ENCODE peak calls at places on chromosome 5, in four cellular contexts. P is LoVo, X is IMR-90, E is AG08395. W is an unnamed sample.

GRCh38 chr5:61906820-61907219 is 399.2 kb upstream of the KIF2A start:
- DNase-seq in E (no peak), X (no peak), P (no peak), W (no peak)

GRCh38 chr5:57435701-57436134 is 46.9 kb downstream of the ACTBL2 start:
- DNase-seq in X (peak), P (peak), E (peak), W (peak)

GRCh38 chr5:172607213-172607793 is 33.8 kb upstream of the NEURL1B start:
- DNase-seq in E (no peak), X (peak), P (no peak), W (no peak)

GRCh38 chr5:64836190-64836750 is 67.5 kb downstream of the CWC27 start:
- DNase-seq in P (no peak), E (no peak), X (peak), W (no peak)

GRCh38 chr5:24183941-24184340 is 460.8 kb downstream of the CDH10 start:
- DNase-seq in P (no peak), E (no peak), X (no peak), W (no peak)

GRCh38 chr5:137075163-137075970 is 423.8 kb downstream of the SPOCK1 start:
- DNase-seq in X (peak), P (peak), E (peak), W (peak)

GRCh38 chr5:139461698-139462097 is 845 bp downstream of the ECSCR start:
- DNase-seq in X (peak), E (peak), P (no peak), W (peak)

GRCh38 chr5:56656816-56657740 is 158.3 kb upstream of the MAP3K1 start:
- DNase-seq in P (no peak), E (no peak), X (peak), W (no peak)

GRCh38 chr5:134289509-134290113 is 63.7 kb upstream of the PPP2CA start:
- DNase-seq in E (peak), X (peak), P (peak), W (peak)

GRCh38 chr5:1239514-1240251 is 14.5 kb downstream of the SLC6A18 start:
- DNase-seq in X (no peak), E (no peak), P (no peak), W (no peak)

GRCh38 chr5:112649882-112650281 is 87.8 kb upstream of the APC start:
- DNase-seq in E (no peak), P (peak), X (no peak), W (no peak)

GRCh38 chr5:56018860-56019259 is 24.1 kb upstream of the IL6ST start:
- DNase-seq in P (no peak), E (no peak), X (no peak), W (no peak)

GRCh38 chr5:52786937-52787599 is 648 bp upstream of the ITGA1 start:
- DNase-seq in P (peak), X (peak), E (no peak), W (no peak)

GRCh38 chr5:62969409-62970120 is 390.9 kb downstream of the LRRC70 start:
- DNase-seq in P (no peak), X (no peak), E (no peak), W (no peak)

GRCh38 chr5:425714-426113 is 17.3 kb upstream of the EXOC3 start:
- DNase-seq in E (no peak), X (no peak), P (no peak), W (no peak)

GRCh38 chr5:121987685-121988073 is 25.9 kb downstream of the SRFBP1 start:
- DNase-seq in X (peak), P (no peak), E (no peak), W (no peak)

GRCh38 chr5:134451618-134452505 is 40.2 kb upstream of the CDKN2AIPNL start:
- DNase-seq in E (peak), X (peak), P (peak), W (peak)

GRCh38 chr5:143514915-143515314 is 111.4 kb upstream of the NR3C1 start:
- DNase-seq in E (no peak), P (no peak), X (peak), W (no peak)

GRCh38 chr5:3741372-3741770 is 145.7 kb downstream of the IRX1 start:
- DNase-seq in E (no peak), X (no peak), P (no peak), W (no peak)

GRCh38 chr5:59296317-59297264 is 596.9 kb downstream of the PDE4D start:
- DNase-seq in X (peak), E (peak), P (peak), W (no peak)

GRCh38 chr5:138945421-138946240 is 70.5 kb upstream of the LRRTM2 start:
- DNase-seq in X (no peak), P (no peak), E (no peak), W (no peak)

GRCh38 chr5:151293624-151294023 is 9.9 kb downstream of the SLC36A3 start:
- DNase-seq in E (no peak), X (no peak), P (no peak), W (no peak)

GRCh38 chr5:179142434-179143198 is 82.4 kb downstream of the ZNF354C start:
- DNase-seq in E (peak), P (no peak), X (peak), W (peak)

GRCh38 chr5:64074533-64074932 is 91.1 kb upstream of the RNF180 start:
- DNase-seq in P (peak), X (peak), E (peak), W (peak)

GRCh38 chr5:36688722-36689121 is 82.3 kb downstream of the SLC1A3 start:
- DNase-seq in E (no peak), P (peak), X (peak), W (no peak)

GRCh38 chr5:17132444-17133083 is 84.9 kb upstream of the BASP1 start:
- DNase-seq in X (peak), P (peak), E (peak), W (peak)